ENCODE peak calls at places on chromosomes 1 and 21, in ten cellular contexts. Y, I, F, Q, D, P, J, R, O and Z are unnamed samples.

GRCh38 chr1:201223852-201224670 is 33.4 kb downstream of the IGFN1 start:
- DNase-seq in O (no peak), F (no peak), J (no peak), D (no peak), Y (no peak), R (no peak), I (no peak), P (no peak), Q (no peak), Z (no peak)

GRCh38 chr21:28822882-28823335 is 169.8 kb downstream of the LTN1 start:
- DNase-seq in Q (no peak), F (no peak), D (no peak), I (no peak), R (no peak), O (peak), J (no peak), P (no peak), Y (no peak), Z (no peak)

GRCh38 chr1:89609781-89610456 is 23.0 kb upstream of the LRRC8C start:
- DNase-seq in D (no peak), R (no peak), Q (peak), J (no peak), O (no peak), I (peak), Y (no peak), P (no peak), F (peak), Z (no peak)

GRCh38 chr1:57599233-57599994 is 175.6 kb upstream of the DAB1 start:
- DNase-seq in O (peak), I (no peak), Q (no peak), R (no peak), P (no peak), D (no peak), F (no peak), J (no peak), Y (peak), Z (no peak)

GRCh38 chr21:42238185-42238934 is 19.4 kb downstream of the ABCG1 start:
- DNase-seq in D (no peak), Y (no peak), O (no peak), Q (no peak), F (peak), J (no peak), I (no peak), P (no peak), R (no peak), Z (no peak)

GRCh38 chr1:154819628-154820590 is 50.2 kb downstream of the KCNN3 start:
- DNase-seq in Y (no peak), R (no peak), D (peak), J (no peak), O (no peak), I (no peak), P (no peak), F (no peak), Q (no peak), Z (no peak)

GRCh38 chr1:154608522-154609294 is 722 bp upstream of the ADAR start:
- DNase-seq in F (peak), Y (peak), O (peak), I (peak), P (peak), R (peak), J (no peak), D (peak), Q (peak), Z (peak)

GRCh38 chr1:150156868-150157603 is 7.3 kb downstream of the PLEKHO1 start:
- DNase-seq in R (no peak), J (no peak), P (no peak), I (no peak), Q (no peak), Y (no peak), F (no peak), D (no peak), O (no peak), Z (no peak)

GRCh38 chr1:234168061-234168724 is 205.1 kb upstream of the COA6 start:
- DNase-seq in Y (no peak), D (no peak), F (no peak), J (no peak), P (no peak), Q (no peak), R (no peak), I (no peak), O (no peak), Z (no peak)

GRCh38 chr1:88800382-88801051 is 90.8 kb downstream of the GTF2B start:
- DNase-seq in F (no peak), I (no peak), D (peak), O (no peak), R (no peak), J (no peak), Y (no peak), Q (no peak), P (no peak), Z (no peak)

GRCh38 chr1:6623269-6623965 is 1.3 kb upstream of the THAP3 start:
- DNase-seq in Q (no peak), O (no peak), J (no peak), P (no peak), Y (no peak), D (no peak), F (no peak), R (no peak), I (no peak), Z (no peak)

GRCh38 chr1:150322310-150322709 is 977 bp downstream of the PRPF3 start:
- DNase-seq in P (no peak), D (no peak), R (no peak), I (no peak), O (no peak), F (no peak), J (peak), Q (no peak), Y (no peak), Z (no peak)

GRCh38 chr1:59122527-59122926 is 174.4 kb upstream of the FGGY start:
- DNase-seq in Q (no peak), J (no peak), O (no peak), I (no peak), P (no peak), D (no peak), F (no peak), R (no peak), Y (no peak), Z (no peak)

GRCh38 chr1:117007719-117008013 is 6.1 kb downstream of the CD101 start:
- DNase-seq in F (no peak), P (no peak), R (no peak), O (peak), D (no peak), J (no peak), I (no peak), Q (no peak), Y (no peak), Z (no peak)

GRCh38 chr1:235883261-235883927 is 16.7 kb upstream of the LYST start:
- DNase-seq in F (peak), R (peak), P (peak), I (no peak), D (peak), J (no peak), Q (peak), O (peak), Y (peak), Z (peak)

GRCh38 chr1:47317841-47318240 is 3.9 kb upstream of the STIL start:
- DNase-seq in F (no peak), O (peak), P (no peak), I (no peak), D (no peak), Y (no peak), Q (no peak), R (no peak), J (no peak), Z (no peak)

GRCh38 chr1:13801711-13802486 is 101.9 kb downstream of the PRDM2 start:
- DNase-seq in R (no peak), Y (no peak), F (no peak), Q (no peak), D (no peak), P (no peak), O (peak), J (no peak), I (no peak), Z (no peak)

GRCh38 chr1:234997201-234998173 is 131.2 kb downstream of the TOMM20 start:
- DNase-seq in Q (peak), J (no peak), D (peak), I (no peak), P (peak), O (peak), R (peak), Y (peak), F (peak), Z (peak)

GRCh38 chr1:11521605-11522399 is 42.8 kb downstream of the DISP3 start:
- DNase-seq in F (no peak), P (no peak), I (no peak), Q (no peak), R (no peak), Y (no peak), J (no peak), D (no peak), O (no peak), Z (peak)